ENCODE peak calls at places on chromosomes 7 and 10, in nine cellular contexts. One of them, this sample, is unnamed.

GRCh38 chr10:119715628-119716505 is 10.0 kb upstream of the INPP5F start:
- DNase-seq in EH: no peak
- DNase-seq in substantia nigra: no peak
- DNase-seq in posterior cingulate gyrus: no peak
- DNase-seq in NCI-H1417: no peak
- DNase-seq in neuronal stem cell: no peak
- DNase-seq in hippocampal formation: no peak
- DNase-seq in epithelial cell of proximal tubule: no peak
- DNase-seq in transverse colon: no peak
- DNase-seq in this sample: no peak

GRCh38 chr10:22681783-22682183 is 32.6 kb downstream of the PIP4K2A start:
- DNase-seq in EH: peak; percentile 74
- DNase-seq in substantia nigra: no peak
- DNase-seq in posterior cingulate gyrus: no peak
- DNase-seq in NCI-H1417: no peak
- DNase-seq in neuronal stem cell: no peak
- DNase-seq in hippocampal formation: no peak
- DNase-seq in epithelial cell of proximal tubule: no peak
- DNase-seq in transverse colon: no peak
- DNase-seq in this sample: peak; percentile 91

GRCh38 chr7:99409192-99409572 is 413 bp downstream of the BUD31 start:
- DNase-seq in EH: no peak
- DNase-seq in substantia nigra: no peak
- DNase-seq in posterior cingulate gyrus: no peak
- DNase-seq in NCI-H1417: peak; percentile 43
- DNase-seq in neuronal stem cell: no peak
- DNase-seq in hippocampal formation: no peak
- DNase-seq in epithelial cell of proximal tubule: no peak
- DNase-seq in transverse colon: no peak
- DNase-seq in this sample: peak; percentile 63

GRCh38 chr7:24936121-24936824 is 43.7 kb downstream of the OSBPL3 start:
- DNase-seq in EH: peak; percentile 76
- DNase-seq in substantia nigra: no peak
- DNase-seq in posterior cingulate gyrus: no peak
- DNase-seq in NCI-H1417: no peak
- DNase-seq in neuronal stem cell: no peak
- DNase-seq in hippocampal formation: no peak
- DNase-seq in epithelial cell of proximal tubule: no peak
- DNase-seq in transverse colon: no peak
- DNase-seq in this sample: no peak

GRCh38 chr10:484925-485661 is 204.4 kb downstream of the DIP2C start:
- DNase-seq in EH: no peak
- DNase-seq in substantia nigra: no peak
- DNase-seq in posterior cingulate gyrus: peak; percentile 71
- DNase-seq in NCI-H1417: peak; percentile 18
- DNase-seq in neuronal stem cell: no peak
- DNase-seq in hippocampal formation: no peak
- DNase-seq in epithelial cell of proximal tubule: no peak
- DNase-seq in transverse colon: no peak
- DNase-seq in this sample: no peak

GRCh38 chr7:149753370-149754233 is 19.8 kb downstream of the ZNF467 start:
- DNase-seq in EH: peak; percentile 44
- DNase-seq in substantia nigra: no peak
- DNase-seq in posterior cingulate gyrus: peak; percentile 90
- DNase-seq in NCI-H1417: no peak
- DNase-seq in neuronal stem cell: no peak
- DNase-seq in hippocampal formation: no peak
- DNase-seq in epithelial cell of proximal tubule: no peak
- DNase-seq in transverse colon: peak; percentile 33
- DNase-seq in this sample: peak; percentile 78

GRCh38 chr10:124993728-124994451 is 52.0 kb downstream of the ZRANB1 start:
- DNase-seq in EH: no peak
- DNase-seq in substantia nigra: no peak
- DNase-seq in posterior cingulate gyrus: peak; percentile 92
- DNase-seq in NCI-H1417: no peak
- DNase-seq in neuronal stem cell: no peak
- DNase-seq in hippocampal formation: no peak
- DNase-seq in epithelial cell of proximal tubule: no peak
- DNase-seq in transverse colon: no peak
- DNase-seq in this sample: no peak

GRCh38 chr10:3090388-3090787 is 23.0 kb downstream of the PFKP start:
- DNase-seq in EH: no peak
- DNase-seq in substantia nigra: no peak
- DNase-seq in posterior cingulate gyrus: no peak
- DNase-seq in NCI-H1417: no peak
- DNase-seq in neuronal stem cell: no peak
- DNase-seq in hippocampal formation: no peak
- DNase-seq in epithelial cell of proximal tubule: no peak
- DNase-seq in transverse colon: no peak
- DNase-seq in this sample: no peak

GRCh38 chr7:80302078-80302477 is 167.4 kb downstream of the GNAI1 start:
- DNase-seq in EH: no peak
- DNase-seq in substantia nigra: no peak
- DNase-seq in posterior cingulate gyrus: no peak
- DNase-seq in NCI-H1417: no peak
- DNase-seq in neuronal stem cell: no peak
- DNase-seq in hippocampal formation: no peak
- DNase-seq in epithelial cell of proximal tubule: no peak
- DNase-seq in transverse colon: no peak
- DNase-seq in this sample: no peak

GRCh38 chr10:70302292-70302691 is 18.5 kb upstream of the NPFFR1 start:
- DNase-seq in EH: peak; percentile 48
- DNase-seq in substantia nigra: no peak
- DNase-seq in posterior cingulate gyrus: no peak
- DNase-seq in NCI-H1417: no peak
- DNase-seq in neuronal stem cell: no peak
- DNase-seq in hippocampal formation: no peak
- DNase-seq in epithelial cell of proximal tubule: no peak
- DNase-seq in transverse colon: no peak
- DNase-seq in this sample: no peak

GRCh38 chr7:83976302-83976701 is 218.3 kb downstream of the SEMA3A start:
- DNase-seq in EH: peak; percentile 54
- DNase-seq in substantia nigra: no peak
- DNase-seq in posterior cingulate gyrus: no peak
- DNase-seq in NCI-H1417: peak; percentile 31
- DNase-seq in neuronal stem cell: peak; percentile 11
- DNase-seq in hippocampal formation: no peak
- DNase-seq in epithelial cell of proximal tubule: no peak
- DNase-seq in transverse colon: no peak
- DNase-seq in this sample: peak; percentile 71

GRCh38 chr7:12629816-12630614 is 57.4 kb upstream of the ARL4A start:
- DNase-seq in EH: no peak
- DNase-seq in substantia nigra: no peak
- DNase-seq in posterior cingulate gyrus: no peak
- DNase-seq in NCI-H1417: peak; percentile 68
- DNase-seq in neuronal stem cell: no peak
- DNase-seq in hippocampal formation: no peak
- DNase-seq in epithelial cell of proximal tubule: no peak
- DNase-seq in transverse colon: no peak
- DNase-seq in this sample: no peak

GRCh38 chr10:103592186-103593021 is 98.9 kb downstream of the NEURL1 start:
- DNase-seq in EH: peak; percentile 50
- DNase-seq in substantia nigra: no peak
- DNase-seq in posterior cingulate gyrus: peak; percentile 92
- DNase-seq in NCI-H1417: peak; percentile 11
- DNase-seq in neuronal stem cell: peak; percentile 51
- DNase-seq in hippocampal formation: no peak
- DNase-seq in epithelial cell of proximal tubule: no peak
- DNase-seq in transverse colon: peak; percentile 27
- DNase-seq in this sample: peak; percentile 63

GRCh38 chr10:95266674-95267095 is 24.1 kb downstream of the PDLIM1 start:
- DNase-seq in EH: peak; percentile 92
- DNase-seq in substantia nigra: no peak
- DNase-seq in posterior cingulate gyrus: no peak
- DNase-seq in NCI-H1417: no peak
- DNase-seq in neuronal stem cell: peak; percentile 56
- DNase-seq in hippocampal formation: no peak
- DNase-seq in epithelial cell of proximal tubule: peak; percentile 96
- DNase-seq in transverse colon: no peak
- DNase-seq in this sample: peak; percentile 95

GRCh38 chr10:92690211-92691041 is 671 bp downstream of the HHEX start:
- DNase-seq in EH: peak; percentile 69
- DNase-seq in substantia nigra: no peak
- DNase-seq in posterior cingulate gyrus: peak; percentile 80
- DNase-seq in NCI-H1417: no peak
- DNase-seq in neuronal stem cell: peak; percentile 29
- DNase-seq in hippocampal formation: no peak
- DNase-seq in epithelial cell of proximal tubule: no peak
- DNase-seq in transverse colon: peak; percentile 61
- DNase-seq in this sample: peak; percentile 88

GRCh38 chr7:74246497-74246896 is 7.7 kb downstream of the RFC2 start:
- DNase-seq in EH: no peak
- DNase-seq in substantia nigra: no peak
- DNase-seq in posterior cingulate gyrus: no peak
- DNase-seq in NCI-H1417: no peak
- DNase-seq in neuronal stem cell: no peak
- DNase-seq in hippocampal formation: no peak
- DNase-seq in epithelial cell of proximal tubule: no peak
- DNase-seq in transverse colon: no peak
- DNase-seq in this sample: no peak